ENCODE peak calls at places on chromosomes 3 and 15, in eight cellular contexts. Y is ascending aorta; D is psoas muscle; W is pancreas; A is Peyer's patch; T is CD8-positive, alpha-beta memory T cell; B is tibial artery; M is HepG2. C is an unnamed sample.

GRCh38 chr3:76321615-76322014 is 536.3 kb upstream of the ZNF717 start:
- DNase-seq in Y (no peak), D (no peak), W (no peak), A (no peak), T (no peak), B (no peak), M (no peak), C (no peak)

GRCh38 chr15:97881568-97881967 is 78.9 kb upstream of the ARRDC4 start:
- DNase-seq in Y (no peak), D (no peak), W (no peak), A (no peak), T (no peak), B (no peak), M (no peak), C (no peak)

GRCh38 chr15:49380912-49381311 is 42.1 kb upstream of the FGF7 start:
- DNase-seq in Y (no peak), D (no peak), W (no peak), A (no peak), T (no peak), B (no peak), M (no peak), C (no peak)

GRCh38 chr15:31457161-31457560 is 130.5 kb downstream of the KLF13 start:
- DNase-seq in Y (peak; percentile 56), D (no peak), W (no peak), A (no peak), T (no peak), B (no peak), M (no peak), C (no peak)

GRCh38 chr3:23904545-23904944 is 12.2 kb downstream of the NKIRAS1 start:
- DNase-seq in Y (no peak), D (no peak), W (no peak), A (no peak), T (no peak), B (no peak), M (no peak), C (no peak)

GRCh38 chr15:64931381-64931780 is 19.7 kb downstream of the ANKDD1A start:
- DNase-seq in Y (peak; percentile 42), D (no peak), W (no peak), A (no peak), T (no peak), B (no peak), M (no peak), C (no peak)

GRCh38 chr3:152737021-152737908 is 97.7 kb upstream of the P2RY1 start:
- DNase-seq in Y (no peak), D (no peak), W (no peak), A (no peak), T (no peak), B (peak; percentile 34), M (no peak), C (no peak)

GRCh38 chr15:57550640-57551039 is 41.1 kb upstream of the MYZAP start:
- DNase-seq in Y (no peak), D (no peak), W (peak; percentile 53), A (no peak), T (no peak), B (peak; percentile 52), M (no peak), C (no peak)

GRCh38 chr3:190912736-190913135 is 50.2 kb upstream of the GMNC start:
- DNase-seq in Y (no peak), D (no peak), W (no peak), A (no peak), T (no peak), B (no peak), M (no peak), C (no peak)

GRCh38 chr15:25224396-25224795 is 214.4 kb downstream of the UBE3A start:
- DNase-seq in Y (no peak), D (no peak), W (no peak), A (no peak), T (no peak), B (no peak), M (no peak), C (no peak)

GRCh38 chr3:73148207-73148606 is 86.7 kb downstream of the EBLN2 start:
- DNase-seq in Y (no peak), D (no peak), W (no peak), A (no peak), T (no peak), B (no peak), M (no peak), C (no peak)

GRCh38 chr3:64278631-64279030 is 53.4 kb upstream of the PRICKLE2 start:
- DNase-seq in Y (no peak), D (no peak), W (no peak), A (no peak), T (no peak), B (no peak), M (no peak), C (no peak)

GRCh38 chr3:129827765-129828164 is 65.7 kb downstream of the TMCC1 start:
- DNase-seq in Y (no peak), D (no peak), W (no peak), A (peak; percentile 69), T (peak; percentile 39), B (peak; percentile 25), M (no peak), C (peak; percentile 51)

GRCh38 chr15:40105517-40106202 is 3.0 kb downstream of the BMF start:
- DNase-seq in Y (no peak), D (no peak), W (peak; percentile 31), A (peak; percentile 45), T (peak; percentile 26), B (no peak), M (no peak), C (no peak)

GRCh38 chr3:178255315-178255714 is 280.9 kb upstream of the KCNMB2 start:
- DNase-seq in Y (no peak), D (no peak), W (no peak), A (no peak), T (no peak), B (no peak), M (no peak), C (no peak)

GRCh38 chr15:90539789-90540188 is 10.1 kb downstream of the CRTC3 start:
- DNase-seq in Y (no peak), D (no peak), W (no peak), A (no peak), T (peak; percentile 32), B (no peak), M (no peak), C (peak; percentile 24)

GRCh38 chr3:29065211-29065785 is 215.6 kb upstream of the RBMS3 start:
- DNase-seq in Y (peak; percentile 97), D (peak; percentile 66), W (peak; percentile 81), A (no peak), T (no peak), B (peak; percentile 83), M (no peak), C (no peak)

GRCh38 chr3:29072626-29073025 is 208.2 kb upstream of the RBMS3 start:
- DNase-seq in Y (no peak), D (no peak), W (no peak), A (no peak), T (no peak), B (no peak), M (no peak), C (no peak)

GRCh38 chr3:29071077-29071634 is 209.7 kb upstream of the RBMS3 start:
- DNase-seq in Y (no peak), D (no peak), W (no peak), A (no peak), T (no peak), B (no peak), M (no peak), C (no peak)

GRCh38 chr3:29064085-29064484 is 216.8 kb upstream of the RBMS3 start:
- DNase-seq in Y (no peak), D (no peak), W (no peak), A (no peak), T (no peak), B (no peak), M (no peak), C (no peak)

GRCh38 chr3:29067014-29067413 is 213.9 kb upstream of the RBMS3 start:
- DNase-seq in Y (no peak), D (no peak), W (no peak), A (no peak), T (no peak), B (no peak), M (no peak), C (no peak)
- H3K4me3 ChIP-seq in Y (no peak overlapping the region), D (no peak overlapping the region), W (no peak overlapping the region), A (no peak overlapping the region), T (no peak overlapping the region), B (no peak overlapping the region), M (no peak overlapping the region), C (no peak overlapping the region)

DNA sequence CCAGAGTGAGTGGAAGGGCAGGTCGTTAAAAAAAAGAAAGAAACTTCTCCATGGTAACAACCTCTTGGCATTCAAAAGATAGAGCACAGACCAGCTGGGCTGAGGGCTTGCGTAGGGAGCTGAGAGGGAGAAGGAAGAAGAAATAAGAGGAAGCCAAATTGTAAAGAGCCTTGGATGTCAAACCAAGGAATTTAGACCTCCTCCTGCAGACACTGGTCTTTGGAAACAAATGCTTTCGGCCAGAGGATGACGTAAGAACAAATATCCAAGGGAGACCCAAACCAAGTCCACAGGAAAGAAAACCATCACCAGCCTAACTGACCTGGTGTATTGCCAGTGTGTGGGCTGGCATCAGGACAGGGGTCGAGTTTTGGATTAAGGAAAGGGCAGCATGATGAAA is 155.2 kb downstream of the UACA start:
- DNase-seq in Y (no peak), D (no peak), W (no peak), A (no peak), T (no peak), B (no peak), M (no peak), C (no peak)
- H3K27me3 ChIP-seq in Y (no peaks in the 10 kb centered on the region), D (no peaks in the 10 kb centered on the region), W (no peaks in the 10 kb centered on the region), A (no peaks in the 10 kb centered on the region), T (no peaks in the 10 kb centered on the region), B (no peaks in the 10 kb centered on the region), M (no peaks in the 10 kb centered on the region), C (no peaks in the 10 kb centered on the region)

GRCh38 chr3:13158441-13158840 is 85.2 kb upstream of the IQSEC1 start:
- DNase-seq in Y (no peak), D (no peak), W (no peak), A (no peak), T (no peak), B (no peak), M (no peak), C (no peak)
- H3K27ac ChIP-seq in Y (no peak overlapping the region), D (no peak overlapping the region), W (no peak overlapping the region), A (no peak overlapping the region), T (no peak overlapping the region), B (no peak overlapping the region), M (no peak overlapping the region), C (no peak overlapping the region)

DNA sequence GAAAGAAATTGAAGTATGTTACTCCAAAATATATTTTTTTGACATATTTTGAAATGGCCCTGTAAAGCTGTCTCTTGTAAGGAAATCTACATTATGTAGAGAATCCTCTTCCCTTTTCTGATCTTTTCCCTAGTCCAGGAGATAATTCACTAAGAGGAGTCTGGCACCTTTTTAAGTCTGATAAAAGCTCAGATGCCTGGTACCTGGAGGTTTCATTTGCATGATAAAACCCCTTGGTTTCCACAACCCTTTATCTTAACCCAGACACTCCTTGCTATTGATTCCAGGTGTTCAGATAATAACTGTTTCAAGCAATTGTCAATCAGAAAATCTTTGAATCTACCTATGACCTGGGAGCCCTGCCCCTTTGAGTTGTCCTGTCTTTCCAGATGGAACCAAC is 26.5 kb downstream of the FGF12 start:
- DNase-seq in Y (no peak), D (no peak), W (no peak), A (no peak), T (no peak), B (no peak), M (no peak), C (no peak)
- H3K4me3 ChIP-seq in Y (no peak overlapping the region), D (no peak overlapping the region), W (no peak overlapping the region), A (no peak overlapping the region), T (no peak overlapping the region), B (no peak overlapping the region), M (no peak overlapping the region), C (no peak overlapping the region)

GRCh38 chr15:45111390-45112142 is 2.4 kb downstream of the DUOX2 start:
- DNase-seq in Y (no peak), D (no peak), W (no peak), A (no peak), T (no peak), B (no peak), M (no peak), C (no peak)
- H3K27me3 ChIP-seq in Y (peaks cover 6% of the 10 kb centered on the region), D (peaks cover 79% of the 10 kb centered on the region), W (peaks cover 19% of the 10 kb centered on the region), A (no peaks in the 10 kb centered on the region), T (peaks cover 49% of the 10 kb centered on the region), B (no peaks in the 10 kb centered on the region), M (peaks cover 15% of the 10 kb centered on the region), C (peaks cover 29% of the 10 kb centered on the region)